ENCODE peak calls at places on chromosomes 16 and 17, in five cellular contexts. W, U, Z, L and J are unnamed samples.

GRCh38 chr17:38465420-38466345 is 37.4 kb downstream of the ARHGAP23 start:
- DNase-seq in W (no peak), U (no peak), Z (no peak), L (no peak), J (peak)

GRCh38 chr17:21215935-21216334 is 2.0 kb upstream of the TMEM11 start:
- DNase-seq in W (no peak), U (no peak), Z (no peak), L (no peak), J (no peak)

GRCh38 chr16:27217256-27217655 is 13.9 kb downstream of the KDM8 start:
- DNase-seq in W (peak), U (no peak), Z (no peak), L (no peak), J (peak)

GRCh38 chr17:77441130-77441920 is 300.6 kb downstream of the SEC14L1 start:
- DNase-seq in W (no peak), U (no peak), Z (no peak), L (no peak), J (no peak)

GRCh38 chr17:17837966-17838962 is 1.5 kb upstream of the SREBF1 start:
- DNase-seq in W (peak), U (peak), Z (peak), L (peak), J (no peak)

GRCh38 chr16:76574651-76575050 is 297.4 kb downstream of the CNTNAP4 start:
- DNase-seq in W (no peak), U (no peak), Z (no peak), L (no peak), J (no peak)

GRCh38 chr16:89035013-89035697 is 58.1 kb upstream of the CBFA2T3 start:
- DNase-seq in W (no peak), U (peak), Z (no peak), L (no peak), J (no peak)

GRCh38 chr16:89319883-89320716 is 102.6 kb downstream of the ZNF778 start:
- DNase-seq in W (no peak), U (peak), Z (no peak), L (no peak), J (no peak)

GRCh38 chr17:49742256-49742655 is 21.7 kb downstream of the FAM117A start:
- DNase-seq in W (no peak), U (no peak), Z (no peak), L (no peak), J (no peak)

GRCh38 chr17:81456798-81457197 is 55.8 kb downstream of the ACTG1 start:
- DNase-seq in W (no peak), U (no peak), Z (peak), L (no peak), J (no peak)

DNA sequence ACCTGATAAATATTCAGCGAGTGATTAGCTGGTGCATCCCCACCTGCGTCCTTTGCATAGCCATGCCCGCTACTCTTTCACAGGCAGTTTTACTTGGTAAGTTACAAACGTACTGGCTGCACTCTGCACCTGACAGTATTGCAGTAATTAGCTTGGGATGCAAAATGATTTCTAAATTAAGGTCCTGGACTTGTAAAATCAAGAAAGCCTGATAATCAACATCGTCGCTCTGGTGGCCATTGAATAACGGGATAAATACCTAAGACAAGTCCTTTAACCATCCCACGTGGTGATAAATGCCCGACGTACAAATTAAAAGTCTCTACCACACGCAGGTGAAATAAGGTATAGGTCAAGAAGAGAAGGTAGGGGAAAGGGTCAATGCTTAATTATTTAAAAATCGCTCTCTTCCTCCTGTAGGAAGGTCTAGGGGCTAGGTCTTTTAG is 972 bp upstream of the PRKCA start:
- DNase-seq in W (no peak), U (no peak), Z (no peak), L (no peak), J (no peak)
- H3K4me3 ChIP-seq in W (peak), U (peak), Z (peak), L (peak), J (peak)

GRCh38 chr16:24538756-24539294 is 541 bp upstream of the RBBP6 start:
- DNase-seq in W (no peak), U (no peak), Z (no peak), L (no peak), J (no peak)
- TF ChIP-seq CTCF in W (peak), U (no peak), Z (no peak), L (no peak), J (no peak)

DNA sequence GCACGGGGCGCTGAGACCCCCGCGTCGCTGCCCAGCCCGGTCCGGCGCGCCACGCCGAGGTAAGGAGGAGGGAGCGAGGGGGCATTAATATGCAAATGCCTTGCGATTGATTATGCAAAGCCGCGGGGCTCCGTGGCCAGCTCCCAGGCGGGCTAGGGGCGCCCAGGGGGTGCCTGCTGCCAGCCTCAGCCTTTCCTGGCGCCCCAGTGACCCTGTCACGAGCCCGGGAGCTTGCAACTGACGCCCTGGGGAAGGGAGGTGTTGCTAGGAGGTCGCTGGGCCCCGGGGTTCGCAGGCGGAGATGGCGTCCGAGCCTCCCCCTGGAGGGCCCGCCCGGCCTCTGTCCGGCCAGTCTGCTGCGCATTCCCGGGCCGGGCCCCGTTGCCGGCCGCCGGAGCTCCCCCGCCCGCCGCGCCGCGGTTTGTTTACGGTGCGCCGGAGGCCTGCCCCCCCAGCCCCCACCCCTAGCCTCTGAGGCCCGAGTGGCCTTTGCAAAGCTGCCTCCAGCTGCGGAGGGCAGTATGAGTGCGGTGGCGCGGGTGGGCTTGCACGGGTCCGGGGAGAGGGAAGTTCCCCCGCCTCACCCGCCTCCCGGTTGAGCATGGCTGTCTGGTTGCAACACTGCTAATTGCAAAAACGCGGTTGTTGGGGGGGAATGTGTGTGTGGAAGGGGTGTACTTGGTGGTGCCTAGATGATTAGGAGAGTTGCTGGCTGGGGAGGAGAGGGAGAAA is 435 bp downstream of the THRA start:
- DNase-seq in W (peak), U (peak), Z (peak), L (no peak), J (no peak)
- H3K4me3 ChIP-seq in W (peak), U (peak), Z (peak), L (peak), J (peak)

DNA sequence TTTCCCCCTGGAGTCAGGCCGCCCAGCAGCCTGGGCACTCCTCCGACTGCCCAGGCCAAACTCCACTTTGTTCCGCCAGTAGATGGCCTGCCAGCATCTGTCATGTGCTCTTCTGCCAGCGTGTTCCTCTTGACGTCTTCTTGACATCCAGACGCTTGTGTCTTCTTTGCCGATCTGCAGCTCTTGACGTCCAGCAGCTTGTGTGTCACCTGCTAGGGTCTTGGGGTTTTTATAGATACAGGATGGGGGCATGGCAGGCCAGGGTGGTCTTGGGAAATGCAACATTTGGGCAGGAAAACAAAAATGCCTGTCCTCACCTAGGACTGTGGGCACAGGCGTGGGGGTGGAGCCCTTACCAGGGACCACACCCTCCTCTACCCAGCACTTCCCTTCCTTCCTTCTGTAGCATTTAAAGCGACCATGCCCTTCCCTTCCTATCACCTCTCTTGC is 88.7 kb downstream of the BMERB1 start:
- DNase-seq in W (no peak), U (peak), Z (no peak), L (no peak), J (no peak)
- TF ChIP-seq CTCF in W (peak), U (no peak), Z (peak), L (no peak), J (no peak)

GRCh38 chr17:79000396-79001189 is 9.0 kb downstream of the CANT1 start:
- DNase-seq in W (peak), U (peak), Z (no peak), L (no peak), J (no peak)
- H3K4me3 ChIP-seq in W (no peak), U (no peak), Z (no peak), L (no peak), J (no peak)

GRCh38 chr16:51201604-51202003 is 50.5 kb upstream of the SALL1 start:
- DNase-seq in W (no peak), U (no peak), Z (no peak), L (no peak), J (no peak)
- TF ChIP-seq CTCF in W (peak), U (no peak), Z (peak), L (no peak), J (no peak)